ENCODE peak calls at places on chromosomes 3 and 15, in seven cellular contexts. Y, Z, F, E, V, Q and S are unnamed samples.
A peak's percentile ranks its signal among the peaks of the same experiment; 100 is the strongest.

GRCh38 chr3:131077904-131078303 is 51.2 kb downstream of the NEK11 start:
- DNase-seq in Y (no peak), Z (no peak), F (no peak), E (no peak), V (peak; percentile 67), Q (no peak), S (peak; percentile 63)

GRCh38 chr15:78130012-78130353 is 1.3 kb downstream of the CIB2 start:
- DNase-seq in Y (no peak), Z (no peak), F (no peak), E (no peak), V (no peak), Q (no peak), S (no peak)

GRCh38 chr3:100440895-100441294 is 39.6 kb downstream of the LNP1 start:
- DNase-seq in Y (no peak), Z (no peak), F (no peak), E (no peak), V (no peak), Q (no peak), S (no peak)

GRCh38 chr15:98901438-98901837 is 106.2 kb downstream of the PGPEP1L start:
- DNase-seq in Y (no peak), Z (peak; percentile 48), F (no peak), E (no peak), V (no peak), Q (no peak), S (no peak)

GRCh38 chr3:149152420-149152819 is 23.0 kb downstream of the HPS3 start:
- DNase-seq in Y (peak; percentile 8), Z (peak; percentile 51), F (no peak), E (no peak), V (no peak), Q (peak; percentile 2), S (no peak)

GRCh38 chr15:72278737-72279136 is 6.4 kb upstream of the PARP6 start:
- DNase-seq in Y (no peak), Z (no peak), F (no peak), E (no peak), V (no peak), Q (no peak), S (no peak)

GRCh38 chr15:68798695-68799094 is 22.0 kb downstream of the ANP32A start:
- DNase-seq in Y (no peak), Z (no peak), F (no peak), E (no peak), V (no peak), Q (no peak), S (no peak)

GRCh38 chr3:37499820-37500219 is 325.4 kb upstream of the LRRFIP2 start:
- DNase-seq in Y (no peak), Z (no peak), F (no peak), E (no peak), V (no peak), Q (no peak), S (no peak)

GRCh38 chr3:127388412-127388811 is 100.6 kb upstream of the PRR20G start:
- DNase-seq in Y (no peak), Z (no peak), F (no peak), E (no peak), V (no peak), Q (no peak), S (no peak)

GRCh38 chr3:197491478-197491877 is 64.3 kb downstream of the BDH1 start:
- DNase-seq in Y (no peak), Z (no peak), F (no peak), E (no peak), V (no peak), Q (no peak), S (no peak)

GRCh38 chr3:178420033-178420432 is 116.2 kb upstream of the KCNMB2 start:
- DNase-seq in Y (no peak), Z (no peak), F (no peak), E (no peak), V (no peak), Q (no peak), S (no peak)

GRCh38 chr3:86774082-86774691 is 216.8 kb downstream of the VGLL3 start:
- DNase-seq in Y (no peak), Z (no peak), F (no peak), E (no peak), V (no peak), Q (no peak), S (no peak)

GRCh38 chr15:34102175-34102925 is 467 bp downstream of the PGBD4 start:
- DNase-seq in Y (no peak), Z (no peak), F (no peak), E (no peak), V (no peak), Q (no peak), S (no peak)

GRCh38 chr3:119636194-119636593 is 24.2 kb downstream of the POPDC2 start:
- DNase-seq in Y (peak; percentile 14), Z (no peak), F (no peak), E (no peak), V (no peak), Q (no peak), S (no peak)

GRCh38 chr3:161443921-161444457 is 52.6 kb upstream of the OTOL1 start:
- DNase-seq in Y (no peak), Z (no peak), F (no peak), E (no peak), V (no peak), Q (no peak), S (no peak)

GRCh38 chr3:77411990-77412389 is 372.1 kb downstream of the ROBO2 start:
- DNase-seq in Y (no peak), Z (no peak), F (no peak), E (no peak), V (no peak), Q (no peak), S (no peak)

GRCh38 chr3:175956964-175957363 is 1097.8 kb downstream of the NAALADL2 start:
- DNase-seq in Y (no peak), Z (no peak), F (no peak), E (no peak), V (no peak), Q (no peak), S (peak; percentile 22)

GRCh38 chr3:102180291-102180931 is 254.4 kb upstream of the ZPLD1 start:
- DNase-seq in Y (peak; percentile 41), Z (no peak), F (no peak), E (no peak), V (no peak), Q (no peak), S (no peak)

GRCh38 chr3:195258449-195259145 is 12.4 kb downstream of the XXYLT1 start:
- DNase-seq in Y (no peak), Z (no peak), F (no peak), E (no peak), V (no peak), Q (no peak), S (no peak)